ENCODE peak calls at places on chromosomes 2 and 18, in four cellular contexts. P, H, J and T are unnamed samples.

GRCh38 chr2:215931256-215931903 is 82.0 kb downstream of the MREG start:
- DNase-seq in J (no peak), P (peak), H (peak), T (peak)

GRCh38 chr2:187575081-187576067 is 21.1 kb upstream of the TFPI start:
- DNase-seq in P (no peak), H (no peak), J (no peak), T (no peak)

GRCh38 chr2:96923810-96924774 is 54.2 kb upstream of the SEMA4C start:
- DNase-seq in J (no peak), H (no peak), P (peak), T (no peak)

GRCh38 chr2:132979339-132980093 is 309.5 kb upstream of the LYPD1 start:
- DNase-seq in H (no peak), J (no peak), P (no peak), T (no peak)

GRCh38 chr2:241161646-241162281 is 11.5 kb downstream of the PPP1R7 start:
- DNase-seq in J (peak), H (no peak), P (no peak), T (no peak)

GRCh38 chr18:62603211-62603610 is 80.4 kb downstream of the ZCCHC2 start:
- DNase-seq in J (no peak), P (no peak), H (no peak), T (no peak)

GRCh38 chr18:36296591-36297418 is 708 bp upstream of the FHOD3 start:
- DNase-seq in H (peak), J (peak), P (no peak), T (no peak)

GRCh38 chr18:7789853-7790552 is 222.9 kb downstream of the PTPRM start:
- DNase-seq in P (no peak), J (no peak), H (peak), T (peak)

GRCh38 chr18:36890598-36890997 is 61.7 kb downstream of the KIAA1328 start:
- DNase-seq in H (no peak), J (no peak), P (no peak), T (no peak)

GRCh38 chr18:24726727-24727539 is 266.5 kb downstream of the HRH4 start:
- DNase-seq in H (peak), J (peak), P (peak), T (peak)

GRCh38 chr18:63336366-63337099 is 17.0 kb upstream of the BCL2 start:
- DNase-seq in P (no peak), H (peak), J (no peak), T (no peak)

GRCh38 chr2:29920631-29921559 is 491 bp downstream of the ALK start:
- DNase-seq in H (no peak), J (peak), P (peak), T (no peak)